ENCODE peak calls at places on chromosome 1, in five cellular contexts. N is tibial nerve, W is HAP-1, X is DND-41, Z is body of pancreas. Y is an unnamed sample.
A peak's percentile ranks its signal among the peaks of the same experiment; 100 is the strongest.

GRCh38 chr1:145782166-145783099 is 41.5 kb downstream of the RNF115 start:
- DNase-seq in N (no peak), W (no peak), X (no peak), Z (no peak), Y (no peak)

GRCh38 chr1:40307186-40307585 is 9.9 kb downstream of the COL9A2 start:
- DNase-seq in N (no peak), W (no peak), X (no peak), Z (no peak), Y (no peak)

GRCh38 chr1:21232044-21232443 is 55.3 kb upstream of the EIF4G3 start:
- DNase-seq in N (no peak), W (peak; percentile 70), X (peak; percentile 34), Z (peak; percentile 60), Y (no peak)

GRCh38 chr1:205240118-205240517 is 12.4 kb downstream of the TMCC2 start:
- DNase-seq in N (no peak), W (no peak), X (no peak), Z (no peak), Y (no peak)

GRCh38 chr1:154935749-154936415 is 637 bp downstream of the PMVK start:
- DNase-seq in N (no peak), W (no peak), X (no peak), Z (no peak), Y (no peak)

GRCh38 chr1:185972096-185972875 is 238.1 kb downstream of the HMCN1 start:
- DNase-seq in N (no peak), W (no peak), X (no peak), Z (no peak), Y (no peak)

GRCh38 chr1:67760030-67760821 is 73.0 kb downstream of the GNG12 start:
- DNase-seq in N (peak; percentile 55), W (peak; percentile 72), X (peak; percentile 59), Z (peak; percentile 66), Y (peak; percentile 66)

GRCh38 chr1:171940373-171940772 is 99.1 kb downstream of the DNM3 start:
- DNase-seq in N (no peak), W (no peak), X (no peak), Z (no peak), Y (no peak)

GRCh38 chr1:10814954-10815862 is 18.8 kb upstream of the CASZ1 start:
- DNase-seq in N (no peak), W (peak; percentile 76), X (no peak), Z (peak; percentile 68), Y (no peak)

GRCh38 chr1:1614204-1614953 is 921 bp upstream of the MIB2 start:
- DNase-seq in N (no peak), W (peak; percentile 69), X (no peak), Z (peak; percentile 57), Y (peak; percentile 71)

DNA sequence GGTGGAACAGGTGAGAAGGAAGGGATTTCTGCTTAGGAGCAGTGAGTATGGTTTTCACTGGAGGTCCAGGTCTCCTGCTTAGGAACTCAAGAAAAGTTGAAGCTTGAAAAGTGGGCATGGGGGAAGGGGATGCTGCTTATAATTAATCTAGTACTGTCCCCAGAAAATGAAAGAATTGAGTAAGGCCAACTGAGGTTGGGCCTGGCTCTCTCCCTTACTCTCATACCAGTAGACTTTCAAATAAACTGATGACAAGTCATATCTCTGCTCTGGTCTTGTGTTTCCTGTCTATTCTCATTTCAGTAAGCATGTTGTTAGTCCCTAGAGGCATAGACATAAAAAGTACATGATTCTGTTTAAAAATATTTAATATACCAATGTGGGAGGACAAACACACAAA is 26.4 kb downstream of the CD48 start:
- DNase-seq in N (no peak), W (no peak), X (no peak), Z (no peak), Y (no peak)
- H3K36me3 ChIP-seq in N (no peaks in the 10 kb centered on the region), W (no peaks in the 10 kb centered on the region), X (peaks cover 45% of the 10 kb centered on the region), Z (no peaks in the 10 kb centered on the region), Y (no peaks in the 10 kb centered on the region)

DNA sequence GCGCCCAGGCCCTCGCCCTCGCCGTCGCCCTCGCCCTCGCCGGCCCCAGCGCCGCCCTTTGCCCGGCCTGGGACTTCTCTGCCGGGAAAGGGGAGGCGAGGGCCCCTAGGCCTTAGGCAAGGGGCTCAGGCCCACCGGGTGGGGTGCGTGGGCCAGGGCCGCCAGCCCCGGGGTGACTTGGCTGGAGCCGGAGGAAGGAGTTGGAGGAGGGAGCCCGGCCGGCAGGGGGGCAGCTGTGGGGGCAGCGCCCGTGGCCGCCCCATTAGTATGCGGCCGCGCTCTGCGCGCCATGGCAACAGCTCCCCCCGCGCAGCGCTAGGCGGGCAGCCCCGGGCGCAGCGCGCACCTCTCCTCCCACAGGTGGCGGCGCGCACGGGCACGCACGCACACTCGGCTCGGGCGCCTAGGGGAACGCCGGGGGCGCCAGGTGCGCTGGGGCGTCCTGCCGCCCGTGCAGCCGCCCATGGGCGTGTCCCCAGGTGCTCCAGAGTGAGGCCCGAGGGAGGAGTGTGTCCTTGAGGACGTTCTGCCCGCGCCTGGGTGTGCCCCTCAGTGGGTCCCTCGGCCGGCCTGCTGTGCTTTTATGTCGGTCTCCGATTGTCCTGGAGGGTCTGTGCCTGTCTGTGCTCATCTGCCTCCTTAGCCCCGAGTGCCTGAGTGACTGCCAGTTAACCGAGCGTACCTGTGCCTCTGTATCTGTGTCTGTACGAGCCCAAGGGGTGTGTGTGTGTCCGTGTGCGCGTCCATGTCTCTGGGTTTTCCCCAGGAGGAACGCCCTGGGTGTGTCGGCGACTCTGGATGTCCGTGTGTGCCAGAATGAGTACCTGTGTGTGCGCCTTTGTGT is 38.1 kb upstream of the WASF2 start:
- DNase-seq in N (no peak), W (no peak), X (no peak), Z (peak; percentile 50), Y (peak; percentile 80)
- H3K4me1 ChIP-seq in N (no peaks in the 10 kb centered on the region), W (peaks cover 6% of the 10 kb centered on the region), X (peaks cover 16% of the 10 kb centered on the region), Z (peaks cover 24% of the 10 kb centered on the region), Y (peaks cover 37% of the 10 kb centered on the region)

GRCh38 chr1:153750026-153750995 is 22.5 kb downstream of the INTS3 start:
- DNase-seq in N (no peak), W (no peak), X (no peak), Z (no peak), Y (no peak)

GRCh38 chr1:153754266-153754665 is 20.9 kb upstream of the SLC27A3 start:
- DNase-seq in N (no peak), W (no peak), X (no peak), Z (no peak), Y (no peak)

GRCh38 chr1:153749408-153750005 is 21.7 kb downstream of the INTS3 start:
- DNase-seq in N (peak; percentile 82), W (peak; percentile 79), X (peak; percentile 80), Z (peak; percentile 83), Y (peak; percentile 91)

GRCh38 chr1:153752072-153752471 is 23.1 kb upstream of the SLC27A3 start:
- DNase-seq in N (no peak), W (no peak), X (no peak), Z (no peak), Y (no peak)

DNA sequence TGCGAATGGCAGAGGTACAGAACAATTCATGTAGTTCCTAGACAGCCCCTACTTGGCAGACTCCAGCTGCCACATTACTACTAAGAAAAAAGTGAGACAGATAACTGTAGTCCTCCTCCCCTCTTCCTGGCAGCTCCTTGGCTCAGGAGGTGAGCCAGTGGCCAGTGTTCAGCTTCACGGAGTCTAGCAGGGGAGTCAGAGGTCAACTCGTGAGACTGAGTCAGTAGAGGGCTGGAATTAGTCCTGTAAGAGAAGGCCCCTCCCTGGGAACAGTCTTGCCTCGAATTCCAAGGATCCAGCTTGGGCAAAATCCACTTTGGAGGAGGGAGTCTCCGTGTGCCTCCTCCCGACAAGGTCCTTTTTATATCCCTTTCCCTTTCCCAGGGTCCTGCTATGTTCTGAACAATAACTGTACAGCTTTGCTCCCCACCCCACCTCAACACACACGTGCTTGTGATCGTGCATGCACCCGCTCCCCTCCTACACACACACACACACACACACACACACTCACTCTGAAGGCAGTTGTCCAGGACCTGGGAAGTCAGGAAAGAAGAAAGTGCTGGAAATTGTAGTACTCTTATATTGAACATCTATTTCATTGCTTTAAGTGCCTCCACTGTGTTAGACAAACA is 22.5 kb upstream of the SLC27A3 start:
- DNase-seq in N (no peak), W (no peak), X (no peak), Z (no peak), Y (peak; percentile 93)
- H3K36me3 ChIP-seq in N (peaks cover under 1% of the 10 kb centered on the region), W (peaks cover 82% of the 10 kb centered on the region), X (peaks cover 87% of the 10 kb centered on the region), Z (peaks cover 4% of the 10 kb centered on the region), Y (no peaks in the 10 kb centered on the region)

GRCh38 chr1:109904105-109904817 is 6.4 kb upstream of the CSF1 start:
- DNase-seq in N (no peak), W (no peak), X (no peak), Z (no peak), Y (no peak)

GRCh38 chr1:109901106-109901505 is 9.5 kb upstream of the CSF1 start:
- DNase-seq in N (no peak), W (no peak), X (no peak), Z (no peak), Y (no peak)

GRCh38 chr1:109901508-109902145 is 9.0 kb upstream of the CSF1 start:
- DNase-seq in N (no peak), W (no peak), X (no peak), Z (peak; percentile 61), Y (no peak)

GRCh38 chr1:109903371-109903930 is 7.2 kb upstream of the CSF1 start:
- DNase-seq in N (no peak), W (no peak), X (no peak), Z (no peak), Y (no peak)

DNA sequence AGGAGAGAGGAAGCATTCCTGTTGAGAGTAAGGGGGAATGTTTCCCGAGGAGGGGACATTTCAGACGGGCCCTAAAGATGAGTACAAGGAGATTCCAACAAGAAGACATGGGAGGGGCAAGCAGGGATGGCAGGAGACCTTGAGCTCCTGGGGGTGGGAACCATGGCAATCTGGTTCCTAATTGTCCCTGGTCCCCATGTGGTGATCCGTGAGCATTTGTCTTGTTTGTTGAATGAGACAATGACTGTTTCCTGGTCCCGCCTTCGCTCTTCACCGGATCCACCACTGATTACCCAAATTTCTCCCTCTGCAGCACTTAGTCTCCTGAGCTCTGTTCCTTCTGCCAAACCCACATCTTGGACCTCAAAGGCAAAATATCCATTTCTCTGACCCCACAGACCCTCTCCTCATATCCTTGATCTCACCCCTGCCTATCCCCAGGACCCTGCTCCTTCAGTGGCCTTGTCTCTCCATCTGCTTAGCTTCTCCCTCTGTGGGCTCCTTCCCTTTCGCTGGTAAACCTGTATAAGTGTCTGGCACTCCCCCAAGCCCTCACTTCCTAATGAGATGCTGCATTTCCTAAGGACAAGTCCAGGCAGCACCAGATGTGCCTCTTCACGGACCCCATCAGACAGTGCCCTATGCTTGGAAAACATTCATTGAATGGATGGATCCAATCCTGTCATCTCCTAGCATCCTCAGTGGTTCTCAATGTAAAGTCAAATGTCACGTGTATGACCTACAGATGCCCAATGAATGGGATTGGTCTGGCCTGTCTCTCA is 8.3 kb upstream of the CSF1 start:
- DNase-seq in N (no peak), W (no peak), X (no peak), Z (no peak), Y (no peak)
- H3K4me1 ChIP-seq in N (no peaks in the 10 kb centered on the region), W (peaks cover 12% of the 10 kb centered on the region), X (peaks cover 21% of the 10 kb centered on the region), Z (peaks cover 22% of the 10 kb centered on the region), Y (no peaks in the 10 kb centered on the region)

GRCh38 chr1:178456472-178456871 is 40.3 kb downstream of the CLEC20A start:
- DNase-seq in N (no peak), W (no peak), X (no peak), Z (no peak), Y (no peak)
- H3K36me3 ChIP-seq in N (no peaks in the 10 kb centered on the region), W (no peaks in the 10 kb centered on the region), X (no peaks in the 10 kb centered on the region), Z (no peaks in the 10 kb centered on the region), Y (no peaks in the 10 kb centered on the region)

GRCh38 chr1:202297291-202297690 is 44.4 kb downstream of the UBE2T start:
- DNase-seq in N (no peak), W (no peak), X (no peak), Z (no peak), Y (no peak)

GRCh38 chr1:202292773-202293172 is 49.0 kb downstream of the UBE2T start:
- DNase-seq in N (no peak), W (no peak), X (no peak), Z (no peak), Y (no peak)

GRCh38 chr1:202291961-202292712 is 49.6 kb downstream of the UBE2T start:
- DNase-seq in N (no peak), W (no peak), X (no peak), Z (no peak), Y (no peak)

GRCh38 chr1:202291001-202291400 is 50.7 kb downstream of the UBE2T start:
- DNase-seq in N (no peak), W (no peak), X (no peak), Z (no peak), Y (no peak)

GRCh38 chr1:202293620-202294019 is 48.1 kb downstream of the UBE2T start:
- DNase-seq in N (no peak), W (no peak), X (no peak), Z (no peak), Y (no peak)
- H3K4me1 ChIP-seq in N (no peaks in the 10 kb centered on the region), W (no peaks in the 10 kb centered on the region), X (no peaks in the 10 kb centered on the region), Z (no peaks in the 10 kb centered on the region), Y (no peaks in the 10 kb centered on the region)